ENCODE peak calls at places on chromosomes 7 and 10, in five cellular contexts. One of them, this sample, is unnamed.

GRCh38 chr10:114266521-114266920 is 27.5 kb downstream of the VWA2 start:
- DNase-seq in heart right ventricle: peak
- DNase-seq in lower leg skin: no peak
- DNase-seq in ascending aorta: no peak
- DNase-seq in lower lobe of right lung: no peak
- DNase-seq in this sample: peak

GRCh38 chr10:69936091-69936490 is 116.6 kb upstream of the MACROH2A2 start:
- DNase-seq in ascending aorta: no peak
- DNase-seq in lower leg skin: no peak
- DNase-seq in heart right ventricle: no peak
- DNase-seq in lower lobe of right lung: no peak
- DNase-seq in this sample: no peak

GRCh38 chr10:48606530-48607355 is 1.9 kb upstream of the ARHGAP22 start:
- DNase-seq in lower lobe of right lung: no peak
- DNase-seq in heart right ventricle: no peak
- DNase-seq in ascending aorta: peak
- DNase-seq in lower leg skin: peak
- DNase-seq in this sample: peak

GRCh38 chr10:93150289-93150688 is 76.6 kb downstream of the CYP26A1 start:
- DNase-seq in heart right ventricle: no peak
- DNase-seq in ascending aorta: no peak
- DNase-seq in lower lobe of right lung: no peak
- DNase-seq in lower leg skin: no peak
- DNase-seq in this sample: no peak

GRCh38 chr7:45881759-45882464 is 6.4 kb upstream of the IGFBP1 start:
- DNase-seq in lower leg skin: peak
- DNase-seq in heart right ventricle: no peak
- DNase-seq in lower lobe of right lung: no peak
- DNase-seq in ascending aorta: no peak
- DNase-seq in this sample: peak

GRCh38 chr7:156733638-156734037 is 93.1 kb downstream of the RNF32 start:
- DNase-seq in ascending aorta: no peak
- DNase-seq in heart right ventricle: no peak
- DNase-seq in lower lobe of right lung: no peak
- DNase-seq in lower leg skin: no peak
- DNase-seq in this sample: no peak

GRCh38 chr10:18561861-18562551 is 89.4 kb downstream of the NSUN6 start:
- DNase-seq in heart right ventricle: no peak
- DNase-seq in ascending aorta: no peak
- DNase-seq in lower leg skin: no peak
- DNase-seq in lower lobe of right lung: no peak
- DNase-seq in this sample: no peak

GRCh38 chr7:103447073-103447960 is 1.3 kb upstream of the SLC26A5 start:
- DNase-seq in heart right ventricle: no peak
- DNase-seq in lower lobe of right lung: no peak
- DNase-seq in ascending aorta: no peak
- DNase-seq in lower leg skin: no peak
- DNase-seq in this sample: peak

GRCh38 chr7:155069992-155070827 is at the start of gene HTR5A:
- DNase-seq in ascending aorta: peak
- DNase-seq in lower leg skin: no peak
- DNase-seq in heart right ventricle: peak
- DNase-seq in lower lobe of right lung: peak
- DNase-seq in this sample: peak

GRCh38 chr10:11478807-11479206 is 132.6 kb downstream of the USP6NL start:
- DNase-seq in lower leg skin: no peak
- DNase-seq in lower lobe of right lung: no peak
- DNase-seq in ascending aorta: no peak
- DNase-seq in heart right ventricle: no peak
- DNase-seq in this sample: peak

GRCh38 chr7:72405389-72405788 is 6.7 kb downstream of the CALN1 start:
- DNase-seq in heart right ventricle: no peak
- DNase-seq in lower leg skin: no peak
- DNase-seq in lower lobe of right lung: peak
- DNase-seq in ascending aorta: no peak
- DNase-seq in this sample: no peak

GRCh38 chr10:60733826-60734225 is 44.5 kb upstream of the CDK1 start:
- DNase-seq in lower lobe of right lung: peak
- DNase-seq in ascending aorta: no peak
- DNase-seq in lower leg skin: no peak
- DNase-seq in heart right ventricle: no peak
- DNase-seq in this sample: no peak

GRCh38 chr10:60732240-60733188 is 45.8 kb upstream of the CDK1 start:
- DNase-seq in lower leg skin: no peak
- DNase-seq in lower lobe of right lung: peak
- DNase-seq in heart right ventricle: no peak
- DNase-seq in ascending aorta: no peak
- DNase-seq in this sample: no peak

GRCh38 chr10:60735244-60735643 is 43.0 kb upstream of the CDK1 start:
- DNase-seq in ascending aorta: no peak
- DNase-seq in lower leg skin: no peak
- DNase-seq in heart right ventricle: no peak
- DNase-seq in lower lobe of right lung: no peak
- DNase-seq in this sample: no peak

GRCh38 chr10:60734226-60734625 is 44.1 kb upstream of the CDK1 start:
- DNase-seq in lower lobe of right lung: no peak
- DNase-seq in heart right ventricle: no peak
- DNase-seq in lower leg skin: no peak
- DNase-seq in ascending aorta: no peak
- DNase-seq in this sample: no peak

GRCh38 chr10:60733189-60733815 is 45.0 kb upstream of the CDK1 start:
- DNase-seq in lower leg skin: peak
- DNase-seq in ascending aorta: peak
- DNase-seq in lower lobe of right lung: peak
- DNase-seq in heart right ventricle: peak
- DNase-seq in this sample: no peak
- TF ChIP-seq CTCF in lower leg skin: no peak
- TF ChIP-seq CTCF in ascending aorta: no peak
- TF ChIP-seq CTCF in lower lobe of right lung: peak
- TF ChIP-seq CTCF in heart right ventricle: no peak
- TF ChIP-seq CTCF in this sample: peak

GRCh38 chr7:33909312-33909711 is 4.0 kb downstream of the BMPER start:
- DNase-seq in ascending aorta: no peak
- DNase-seq in lower leg skin: no peak
- DNase-seq in lower lobe of right lung: no peak
- DNase-seq in heart right ventricle: no peak
- DNase-seq in this sample: peak
- H3K4me3 ChIP-seq in ascending aorta: no peak
- H3K4me3 ChIP-seq in lower leg skin: no peak
- H3K4me3 ChIP-seq in lower lobe of right lung: no peak
- H3K4me3 ChIP-seq in heart right ventricle: no peak
- H3K4me3 ChIP-seq in this sample: no peak

GRCh38 chr7:142712617-142712957 is 36.7 kb upstream of the PRSS1 start:
- DNase-seq in lower lobe of right lung: no peak
- DNase-seq in lower leg skin: no peak
- DNase-seq in heart right ventricle: no peak
- DNase-seq in ascending aorta: no peak
- DNase-seq in this sample: no peak
- TF ChIP-seq CTCF in lower lobe of right lung: peak
- TF ChIP-seq CTCF in lower leg skin: no peak
- TF ChIP-seq CTCF in heart right ventricle: no peak
- TF ChIP-seq CTCF in ascending aorta: no peak
- TF ChIP-seq CTCF in this sample: no peak

GRCh38 chr10:136465-136762 is 1.2 kb downstream of the ZMYND11 start:
- DNase-seq in lower leg skin: no peak
- DNase-seq in ascending aorta: no peak
- DNase-seq in lower lobe of right lung: no peak
- DNase-seq in heart right ventricle: no peak
- DNase-seq in this sample: no peak

GRCh38 chr10:135601-136464 is 578 bp downstream of the ZMYND11 start:
- DNase-seq in lower leg skin: peak
- DNase-seq in ascending aorta: peak
- DNase-seq in heart right ventricle: peak
- DNase-seq in lower lobe of right lung: peak
- DNase-seq in this sample: peak

GRCh38 chr10:134743-135600 is at the start of gene ZMYND11:
- DNase-seq in lower leg skin: peak
- DNase-seq in ascending aorta: peak
- DNase-seq in heart right ventricle: peak
- DNase-seq in lower lobe of right lung: peak
- DNase-seq in this sample: peak

GRCh38 chr10:137606-138005 is 2.4 kb downstream of the ZMYND11 start:
- DNase-seq in lower leg skin: no peak
- DNase-seq in ascending aorta: no peak
- DNase-seq in lower lobe of right lung: no peak
- DNase-seq in heart right ventricle: no peak
- DNase-seq in this sample: peak

GRCh38 chr10:137031-137430 is 1.8 kb downstream of the ZMYND11 start:
- DNase-seq in lower leg skin: no peak
- DNase-seq in lower lobe of right lung: no peak
- DNase-seq in ascending aorta: no peak
- DNase-seq in heart right ventricle: no peak
- DNase-seq in this sample: peak
- H3K4me3 ChIP-seq in lower leg skin: no peak
- H3K4me3 ChIP-seq in lower lobe of right lung: peak
- H3K4me3 ChIP-seq in ascending aorta: peak
- H3K4me3 ChIP-seq in heart right ventricle: peak
- H3K4me3 ChIP-seq in this sample: peak